ENCODE peak calls at places on chromosomes 6 and 20, in eight cellular contexts. S is testis, M is OCI-LY7, Q is cardiac muscle cell, P is neural progenitor cell, E is hepatocyte, D is right lobe of liver, B is lower lobe of right lung. H is an unnamed sample.
A peak's percentile ranks its signal among the peaks of the same experiment; 100 is the strongest.

GRCh38 chr6:101462576-101462975 is 69.1 kb downstream of the GRIK2 start:
- DNase-seq in S (peak; percentile 44), M (no peak), Q (peak; percentile 4), P (no peak), E (no peak), D (no peak), B (no peak), H (no peak)

GRCh38 chr6:126625019-126625418 is 285.1 kb downstream of the CENPW start:
- DNase-seq in S (no peak), M (no peak), Q (peak; percentile 57), P (peak; percentile 51), E (peak; percentile 57), D (no peak), B (no peak), H (no peak)

GRCh38 chr6:18327621-18328548 is 59.3 kb upstream of the RNF144B start:
- DNase-seq in S (peak; percentile 24), M (peak; percentile 92), Q (peak; percentile 23), P (peak; percentile 18), E (no peak), D (no peak), B (peak; percentile 76), H (peak; percentile 79)

GRCh38 chr6:158311193-158311592 is 1.1 kb upstream of the TULP4 start:
- DNase-seq in S (peak; percentile 74), M (no peak), Q (no peak), P (no peak), E (no peak), D (no peak), B (no peak), H (no peak)

GRCh38 chr20:25048519-25048952 is 9.4 kb downstream of the ACSS1 start:
- DNase-seq in S (peak; percentile 78), M (no peak), Q (no peak), P (no peak), E (no peak), D (peak; percentile 72), B (peak; percentile 64), H (peak; percentile 48)

GRCh38 chr20:32155017-32155965 is 45.8 kb downstream of the TM9SF4 start:
- DNase-seq in S (peak; percentile 71), M (peak; percentile 57), Q (peak; percentile 96), P (peak; percentile 84), E (peak; percentile 71), D (peak; percentile 92), B (peak; percentile 91), H (peak; percentile 82)

GRCh38 chr20:22453244-22454080 is 130.9 kb downstream of the FOXA2 start:
- DNase-seq in S (no peak), M (no peak), Q (peak; percentile 32), P (peak; percentile 51), E (peak; percentile 61), D (no peak), B (no peak), H (no peak)

GRCh38 chr6:146851837-146852236 is 253.1 kb downstream of the ADGB start:
- DNase-seq in S (no peak), M (no peak), Q (peak; percentile 78), P (no peak), E (no peak), D (no peak), B (no peak), H (no peak)

GRCh38 chr6:150857062-150857905 is 8.2 kb upstream of the MTHFD1L start:
- DNase-seq in S (no peak), M (no peak), Q (peak; percentile 99), P (no peak), E (peak; percentile 69), D (no peak), B (no peak), H (no peak)

GRCh38 chr20:4161447-4162251 is 146.3 kb upstream of the RNF24 start:
- DNase-seq in S (no peak), M (peak; percentile 52), Q (peak; percentile 32), P (no peak), E (no peak), D (no peak), B (peak; percentile 52), H (no peak)

GRCh38 chr6:168500519-168500918 is 59.5 kb downstream of the SMOC2 start:
- DNase-seq in S (no peak), M (no peak), Q (no peak), P (no peak), E (no peak), D (no peak), B (no peak), H (no peak)

GRCh38 chr20:48703511-48704219 is 124.1 kb downstream of the PREX1 start:
- DNase-seq in S (no peak), M (no peak), Q (no peak), P (no peak), E (no peak), D (no peak), B (no peak), H (no peak)

GRCh38 chr20:60565093-60565492 is 606.9 kb downstream of the CDH26 start:
- DNase-seq in S (no peak), M (no peak), Q (no peak), P (no peak), E (no peak), D (no peak), B (no peak), H (no peak)

GRCh38 chr6:43274127-43274915 is 23.7 kb upstream of the SLC22A7 start:
- DNase-seq in S (no peak), M (no peak), Q (no peak), P (no peak), E (no peak), D (no peak), B (no peak), H (no peak)

GRCh38 chr20:44112456-44112855 is 74.5 kb downstream of the JPH2 start:
- DNase-seq in S (no peak), M (no peak), Q (no peak), P (no peak), E (no peak), D (no peak), B (no peak), H (no peak)

GRCh38 chr6:44735631-44735963 is 348.1 kb downstream of the CDC5L start:
- DNase-seq in S (no peak), M (no peak), Q (peak; percentile 44), P (no peak), E (no peak), D (no peak), B (no peak), H (no peak)

GRCh38 chr6:38459291-38459690 is 180.4 kb downstream of the BTBD9 start:
- DNase-seq in S (no peak), M (no peak), Q (peak; percentile 22), P (no peak), E (no peak), D (no peak), B (no peak), H (no peak)

GRCh38 chr6:170439366-170440351 is 113.4 kb downstream of the PSMB1 start:
- DNase-seq in S (peak; percentile 13), M (no peak), Q (no peak), P (no peak), E (no peak), D (no peak), B (no peak), H (no peak)

GRCh38 chr6:111805511-111806181 is 67.6 kb downstream of the FYN start:
- DNase-seq in S (no peak), M (peak; percentile 8), Q (peak; percentile 63), P (peak; percentile 24), E (no peak), D (no peak), B (no peak), H (no peak)

GRCh38 chr20:33984320-33984719 is 9.4 kb upstream of the RALY start:
- DNase-seq in S (no peak), M (no peak), Q (no peak), P (no peak), E (no peak), D (no peak), B (no peak), H (no peak)

DNA sequence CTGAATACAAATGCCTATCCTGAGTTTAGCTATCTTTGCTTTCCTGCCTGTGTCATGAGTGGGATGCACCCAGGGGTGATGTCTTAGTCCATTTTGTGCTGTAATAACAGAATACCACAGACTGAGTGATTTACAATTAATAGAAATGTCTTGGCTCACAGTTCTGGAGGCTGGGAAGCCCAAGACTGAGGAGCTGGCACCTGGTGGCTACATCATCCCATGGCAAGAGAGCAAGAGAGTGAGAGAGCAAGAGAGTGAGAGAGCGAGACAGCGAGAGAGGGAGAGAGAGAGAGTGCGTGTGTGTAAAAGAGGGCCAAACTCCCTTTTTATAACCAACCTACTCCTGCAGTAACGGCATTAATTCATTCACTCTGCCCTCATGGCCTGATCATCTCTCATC is 76.8 kb downstream of the PRDM1 start:
- DNase-seq in S (no peak), M (peak; percentile 47), Q (no peak), P (no peak), E (no peak), D (no peak), B (no peak), H (no peak)
- H3K27ac ChIP-seq in S (no peak overlapping the region), M (peak overlapping the region; percentile 73), Q (no peak overlapping the region), P (no peak overlapping the region), E (no peak overlapping the region), D (no peak overlapping the region), B (peak overlapping the region; percentile 87), H (no peak overlapping the region)

DNA sequence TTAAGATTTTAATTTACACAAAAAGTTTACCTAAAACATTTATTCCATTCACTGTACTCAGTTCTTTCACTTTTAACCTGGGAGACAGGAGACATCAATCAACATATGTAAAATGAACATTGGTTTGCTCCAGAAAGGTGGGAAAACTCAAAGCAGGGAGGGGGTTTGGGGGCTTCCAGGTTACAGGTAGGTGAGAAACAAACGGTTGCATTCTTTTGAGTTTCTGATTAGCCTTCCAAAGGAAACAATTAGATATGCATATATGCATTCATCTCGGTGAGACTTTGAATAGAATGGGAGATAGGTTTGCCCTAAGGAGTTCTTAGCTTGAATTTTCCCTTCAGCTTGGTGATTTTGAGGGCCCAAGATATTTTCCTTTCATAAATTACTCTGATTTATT is 38.2 kb upstream of the HDAC2 start:
- DNase-seq in S (no peak), M (no peak), Q (no peak), P (no peak), E (no peak), D (no peak), B (no peak), H (no peak)
- H3K4me3 ChIP-seq in S (no peak overlapping the region), M (no peak overlapping the region), Q (no peak overlapping the region), P (no peak overlapping the region), E (peak overlapping the region; percentile 10), D (no peak overlapping the region), B (no peak overlapping the region), H (no peak overlapping the region)

DNA sequence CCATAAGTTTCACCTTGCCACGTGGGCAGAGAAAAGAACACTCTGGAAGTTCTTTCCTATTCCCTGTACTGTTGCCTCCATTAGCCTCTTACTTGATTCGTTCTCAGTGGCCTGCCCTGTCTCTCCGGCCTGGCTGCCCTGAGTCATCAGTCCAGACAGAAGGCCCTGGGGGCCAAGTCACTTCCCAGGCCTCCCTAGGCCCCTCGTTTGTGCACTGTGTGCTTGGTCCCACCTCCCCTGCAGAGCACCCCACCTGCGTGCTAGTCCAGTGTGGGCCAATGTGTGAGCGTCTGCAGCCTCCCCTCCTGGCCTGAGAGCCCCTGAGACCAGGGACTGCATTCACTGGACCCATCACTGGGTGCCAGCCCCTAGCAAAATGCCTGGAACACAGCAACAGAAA is 191.2 kb upstream of the RREB1 start:
- DNase-seq in S (no peak), M (no peak), Q (no peak), P (no peak), E (no peak), D (no peak), B (no peak), H (no peak)
- TF ChIP-seq CTCF in S (no peak), M (no peak), Q (no peak), P (no peak), E (no peak), D (no peak), B (no peak), H (no peak)

DNA sequence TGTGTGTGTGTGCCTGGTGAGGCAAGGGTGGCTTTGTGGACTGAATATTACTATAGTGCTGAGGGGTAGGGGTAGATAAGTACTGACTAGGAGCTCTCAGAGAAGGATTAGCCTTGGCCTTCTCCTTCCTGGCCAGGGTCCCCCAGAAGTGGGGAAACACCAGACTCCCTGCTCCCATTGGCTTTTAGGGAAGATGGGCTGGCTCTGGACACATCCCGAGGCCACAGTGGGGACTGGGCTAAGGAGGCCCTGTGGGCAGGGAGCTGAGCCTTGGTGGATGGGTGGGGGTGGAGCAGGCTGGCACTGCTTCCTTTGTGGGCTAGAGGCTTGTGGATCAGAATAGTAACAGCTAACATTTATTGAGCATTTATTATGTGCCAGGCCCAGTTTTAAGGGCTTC is 3.1 kb downstream of the EPB41L1 start:
- DNase-seq in S (no peak), M (no peak), Q (no peak), P (no peak), E (no peak), D (no peak), B (no peak), H (no peak)
- H3K27ac ChIP-seq in S (no peak overlapping the region), M (no peak overlapping the region), Q (no peak overlapping the region), P (no peak overlapping the region), E (no peak overlapping the region), D (no peak overlapping the region), B (no peak overlapping the region), H (no peak overlapping the region)